ENCODE peak calls at places on chromosome 15, in ten cellular contexts. B, J, W, S, D, X, G, I, H and Y are unnamed samples.

GRCh38 chr15:40928975-40929729 is at the start of gene DLL4:
- DNase-seq in B (peak; percentile 80), J (no peak), W (no peak), S (no peak), D (no peak), X (peak; percentile 97), G (peak; percentile 86), I (peak; percentile 71), H (peak; percentile 44), Y (peak; percentile 37)

GRCh38 chr15:39094116-39094515 is 486.8 kb upstream of the THBS1 start:
- DNase-seq in B (no peak), J (no peak), W (no peak), S (no peak), D (no peak), X (no peak), G (no peak), I (no peak), H (no peak), Y (no peak)

GRCh38 chr15:85795669-85796305 is 1.1 kb upstream of the KLHL25 start:
- DNase-seq in B (no peak), J (no peak), W (no peak), S (no peak), D (no peak), X (no peak), G (no peak), I (no peak), H (no peak), Y (no peak)

GRCh38 chr15:66097151-66098018 is 156.2 kb downstream of the MEGF11 start:
- DNase-seq in B (no peak), J (no peak), W (no peak), S (peak; percentile 6), D (no peak), X (no peak), G (no peak), I (no peak), H (no peak), Y (peak; percentile 8)

GRCh38 chr15:42165081-42165480 is 8.6 kb upstream of the PLA2G4F start:
- DNase-seq in B (no peak), J (no peak), W (no peak), S (no peak), D (no peak), X (no peak), G (no peak), I (peak; percentile 23), H (no peak), Y (no peak)

GRCh38 chr15:63601026-63601726 is 4.0 kb downstream of the FBXL22 start:
- DNase-seq in B (peak; percentile 60), J (no peak), W (no peak), S (no peak), D (no peak), X (peak; percentile 37), G (peak; percentile 18), I (peak; percentile 29), H (peak; percentile 17), Y (peak; percentile 46)

GRCh38 chr15:38930851-38931572 is 366.4 kb upstream of the RASGRP1 start:
- DNase-seq in B (no peak), J (peak; percentile 10), W (no peak), S (no peak), D (no peak), X (no peak), G (no peak), I (peak; percentile 29), H (peak; percentile 49), Y (no peak)

GRCh38 chr15:70328137-70329115 is 230.7 kb upstream of the TLE3 start:
- DNase-seq in B (no peak), J (peak; percentile 42), W (no peak), S (peak; percentile 84), D (no peak), X (no peak), G (no peak), I (peak; percentile 44), H (peak; percentile 65), Y (no peak)

GRCh38 chr15:89494941-89495637 is 1.3 kb downstream of the RHCG start:
- DNase-seq in B (peak; percentile 55), J (no peak), W (no peak), S (peak; percentile 27), D (no peak), X (peak; percentile 57), G (peak; percentile 30), I (peak; percentile 16), H (no peak), Y (no peak)

GRCh38 chr15:81852826-81853225 is 193.0 kb downstream of the MEX3B start:
- DNase-seq in B (no peak), J (no peak), W (no peak), S (no peak), D (no peak), X (no peak), G (no peak), I (no peak), H (no peak), Y (no peak)

GRCh38 chr15:44738340-44738984 is 2.1 kb downstream of the TRIM69 start:
- DNase-seq in B (no peak), J (no peak), W (peak; percentile 22), S (no peak), D (no peak), X (no peak), G (peak; percentile 46), I (peak; percentile 61), H (peak; percentile 82), Y (no peak)